ENCODE peak calls at places on chromosome 1, in five cellular contexts. V, T, Z, H and Y are unnamed samples. For H3K36me3, the result is how much of the 10 kb centered on the place peaks cover.

GRCh38 chr1:51976831-51977602 is 13.5 kb downstream of the RAB3B start:
- DNase-seq in V (no peak), T (no peak), Z (no peak), H (no peak), Y (no peak)

GRCh38 chr1:102733491-102734236 is 374.7 kb downstream of the COL11A1 start:
- DNase-seq in H (no peak), V (no peak), T (no peak), Z (no peak), Y (no peak)

GRCh38 chr1:226064168-226064815 is 1.8 kb downstream of the H3-3A start:
- DNase-seq in Z (no peak), H (no peak), V (no peak), T (no peak), Y (no peak)

GRCh38 chr1:104294259-104294658 is 544.6 kb downstream of the AMY1C start:
- DNase-seq in H (no peak), Z (no peak), V (no peak), T (no peak), Y (no peak)

GRCh38 chr1:9289090-9289534 is 3.6 kb upstream of the SPSB1 start:
- DNase-seq in H (peak), V (peak), T (peak), Z (peak), Y (peak)

GRCh38 chr1:29939086-29939485 is 702.8 kb downstream of the PTPRU start:
- DNase-seq in T (no peak), Z (no peak), H (no peak), V (peak), Y (no peak)

GRCh38 chr1:41855713-41856112 is 63.0 kb downstream of the HIVEP3 start:
- DNase-seq in V (no peak), T (no peak), H (no peak), Z (no peak), Y (no peak)

GRCh38 chr1:228366851-228367741 is 39.5 kb downstream of the TRIM11 start:
- DNase-seq in Z (no peak), T (peak), V (no peak), H (no peak), Y (peak)

GRCh38 chr1:7786785-7787184 is 2.7 kb downstream of the PER3 start:
- DNase-seq in Z (no peak), H (no peak), T (no peak), V (no peak), Y (no peak)
- H3K36me3 ChIP-seq in Z (under half), H (under half), T (under half), V (under half), Y (half or more)

DNA sequence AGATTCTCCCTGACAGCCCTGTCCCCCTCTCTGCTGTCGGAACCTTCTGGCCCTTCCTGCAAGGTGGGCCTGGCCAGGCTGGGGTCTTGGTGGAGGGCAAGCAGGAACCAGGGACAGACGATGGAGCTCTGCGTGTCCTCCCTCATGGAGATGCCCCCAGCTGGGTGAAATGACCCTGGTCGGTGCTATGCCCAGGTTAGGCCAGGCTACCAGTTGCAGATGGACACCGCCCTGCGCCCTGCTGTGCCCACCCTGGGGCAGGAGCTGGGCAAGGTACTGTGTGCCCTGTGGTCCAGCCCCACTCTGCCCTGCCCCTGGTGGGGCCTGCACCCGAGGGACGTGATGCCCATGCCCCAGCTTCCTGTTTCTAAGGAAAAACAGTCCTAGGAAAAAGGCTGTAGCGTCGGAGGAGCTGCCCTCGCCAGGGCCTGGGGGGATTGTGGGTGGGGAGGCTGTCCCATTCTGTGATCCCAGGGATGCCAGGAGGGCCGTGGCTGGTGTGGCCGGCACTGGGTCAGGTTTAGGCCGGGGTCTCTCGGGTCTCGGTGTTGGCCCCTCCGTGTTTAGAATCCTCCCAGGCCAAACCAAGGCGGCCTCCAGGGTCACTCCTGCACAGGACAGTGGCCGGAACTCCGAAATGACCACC is 77.6 kb downstream of the MORN1 start:
- DNase-seq in H (no peak), Z (no peak), T (no peak), V (no peak), Y (peak)
- H3K4me3 ChIP-seq in H (peak), Z (no peak), T (peak), V (peak), Y (peak)

GRCh38 chr1:112925015-112925414 is 31.0 kb downstream of the SLC16A1 start:
- DNase-seq in T (no peak), H (no peak), Z (no peak), V (no peak), Y (no peak)

GRCh38 chr1:112927462-112927971 is 28.5 kb downstream of the SLC16A1 start:
- DNase-seq in V (no peak), T (no peak), Z (no peak), H (no peak), Y (no peak)

GRCh38 chr1:112923956-112924349 is 32.0 kb downstream of the SLC16A1 start:
- DNase-seq in Z (no peak), H (no peak), T (no peak), V (no peak), Y (no peak)

GRCh38 chr1:112929979-112930378 is 26.0 kb downstream of the SLC16A1 start:
- DNase-seq in Z (no peak), T (no peak), H (no peak), V (no peak), Y (no peak)

GRCh38 chr1:112926858-112927257 is 29.1 kb downstream of the SLC16A1 start:
- DNase-seq in H (no peak), T (no peak), Z (no peak), V (no peak), Y (no peak)
- H3K36me3 ChIP-seq in H (under half), T (under half), Z (under half), V (under half), Y (under half)

DNA sequence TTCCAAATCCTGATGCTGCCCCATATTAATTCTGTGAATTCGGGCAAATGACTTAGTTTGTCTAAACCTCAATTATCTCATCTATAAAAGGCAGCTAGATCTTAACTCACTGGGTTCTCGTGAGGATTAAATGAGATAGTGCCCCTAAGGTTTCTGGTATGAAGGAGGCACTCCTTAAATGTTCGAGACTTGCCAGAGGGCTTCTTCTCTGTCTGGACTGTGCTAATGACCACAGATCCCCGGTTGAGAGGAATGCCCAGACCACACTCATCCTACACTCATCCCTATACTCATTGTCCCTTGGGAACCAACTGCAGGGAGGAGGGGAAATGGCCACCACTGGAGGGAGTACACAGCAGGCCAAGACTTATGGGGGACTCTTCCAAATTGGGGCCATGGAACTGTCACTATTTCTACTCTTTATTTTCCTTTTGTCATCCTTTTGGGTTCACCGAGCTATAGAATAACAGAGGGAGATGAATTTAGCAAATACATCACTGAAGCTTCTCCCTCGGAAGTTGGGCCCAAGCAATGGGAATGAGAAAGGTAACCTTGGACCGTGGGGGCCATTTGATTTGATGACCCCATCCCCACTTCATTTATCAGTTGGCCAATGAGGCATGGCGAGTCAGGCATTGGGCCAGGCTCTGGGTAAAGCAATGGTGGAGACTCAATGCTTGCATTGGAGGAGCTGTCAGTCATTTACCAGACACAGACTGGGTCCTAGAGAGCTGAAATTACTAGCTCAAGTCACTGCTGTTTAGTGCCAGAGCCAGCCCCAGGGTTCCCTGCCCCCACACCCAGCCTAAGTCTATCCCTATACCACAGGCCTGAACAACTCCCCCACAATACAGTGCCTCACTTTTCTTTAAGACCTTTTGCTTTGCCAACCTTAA is 5.1 kb downstream of the ATF3 start:
- DNase-seq in H (no peak), T (no peak), Z (no peak), V (no peak), Y (no peak)
- H3K4me3 ChIP-seq in H (no peak), T (no peak), Z (no peak), V (no peak), Y (no peak)

GRCh38 chr1:236837115-236837514 is 42.0 kb downstream of the MTR start:
- DNase-seq in H (no peak), V (no peak), T (no peak), Z (no peak), Y (no peak)

GRCh38 chr1:236835491-236835890 is 40.4 kb downstream of the MTR start:
- DNase-seq in T (no peak), H (no peak), V (no peak), Z (no peak), Y (no peak)

GRCh38 chr1:236837897-236838296 is 42.8 kb downstream of the MTR start:
- DNase-seq in H (no peak), Z (no peak), T (no peak), V (no peak), Y (no peak)

GRCh38 chr1:236833593-236833992 is 38.5 kb downstream of the MTR start:
- DNase-seq in H (no peak), Z (no peak), T (no peak), V (no peak), Y (no peak)

GRCh38 chr1:236836157-236836556 is 41.1 kb downstream of the MTR start:
- DNase-seq in H (no peak), T (no peak), Z (no peak), V (no peak), Y (no peak)
- H3K36me3 ChIP-seq in H (under half), T (half or more), Z (half or more), V (under half), Y (under half)

GRCh38 chr1:84584126-84584525 is 9.9 kb upstream of the CTBS start:
- DNase-seq in H (no peak), V (no peak), Z (no peak), T (no peak), Y (no peak)

GRCh38 chr1:84585803-84586202 is 11.6 kb upstream of the CTBS start:
- DNase-seq in T (no peak), H (no peak), V (no peak), Z (no peak), Y (no peak)

GRCh38 chr1:84582802-84583587 is 8.8 kb upstream of the CTBS start:
- DNase-seq in H (peak), Z (no peak), V (no peak), T (no peak), Y (no peak)

GRCh38 chr1:84581648-84582047 is 7.4 kb upstream of the CTBS start:
- DNase-seq in V (no peak), Z (no peak), T (no peak), H (no peak), Y (no peak)

DNA sequence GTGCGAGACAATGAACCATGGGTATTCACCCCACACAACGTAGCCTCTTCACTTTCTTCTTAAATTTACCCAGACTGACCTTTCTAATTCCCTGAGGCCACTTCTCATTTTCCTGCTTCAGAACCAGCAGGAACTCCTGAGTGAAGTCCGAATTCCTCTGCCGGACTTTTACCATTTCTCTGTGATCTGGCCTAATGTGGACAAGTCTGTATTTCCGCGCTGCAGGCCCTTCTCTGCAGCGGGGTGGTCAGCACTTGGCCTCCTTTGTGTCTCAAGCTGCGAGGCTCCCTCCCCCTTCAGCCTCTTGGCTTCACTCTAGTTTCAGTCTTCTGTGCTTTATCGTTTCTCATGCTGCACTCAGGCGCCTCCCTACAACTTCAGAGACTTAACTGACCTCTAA is 9.4 kb upstream of the CTBS start:
- DNase-seq in T (no peak), Z (no peak), H (peak), V (no peak), Y (no peak)
- H3K4me3 ChIP-seq in T (peak), Z (no peak), H (peak), V (no peak), Y (no peak)

GRCh38 chr1:207069059-207069458 is 16.0 kb downstream of the PFKFB2 start:
- DNase-seq in H (no peak), Z (no peak), V (no peak), T (no peak), Y (no peak)
- H3K36me3 ChIP-seq in H (under half), Z (under half), V (under half), T (half or more), Y (under half)

DNA sequence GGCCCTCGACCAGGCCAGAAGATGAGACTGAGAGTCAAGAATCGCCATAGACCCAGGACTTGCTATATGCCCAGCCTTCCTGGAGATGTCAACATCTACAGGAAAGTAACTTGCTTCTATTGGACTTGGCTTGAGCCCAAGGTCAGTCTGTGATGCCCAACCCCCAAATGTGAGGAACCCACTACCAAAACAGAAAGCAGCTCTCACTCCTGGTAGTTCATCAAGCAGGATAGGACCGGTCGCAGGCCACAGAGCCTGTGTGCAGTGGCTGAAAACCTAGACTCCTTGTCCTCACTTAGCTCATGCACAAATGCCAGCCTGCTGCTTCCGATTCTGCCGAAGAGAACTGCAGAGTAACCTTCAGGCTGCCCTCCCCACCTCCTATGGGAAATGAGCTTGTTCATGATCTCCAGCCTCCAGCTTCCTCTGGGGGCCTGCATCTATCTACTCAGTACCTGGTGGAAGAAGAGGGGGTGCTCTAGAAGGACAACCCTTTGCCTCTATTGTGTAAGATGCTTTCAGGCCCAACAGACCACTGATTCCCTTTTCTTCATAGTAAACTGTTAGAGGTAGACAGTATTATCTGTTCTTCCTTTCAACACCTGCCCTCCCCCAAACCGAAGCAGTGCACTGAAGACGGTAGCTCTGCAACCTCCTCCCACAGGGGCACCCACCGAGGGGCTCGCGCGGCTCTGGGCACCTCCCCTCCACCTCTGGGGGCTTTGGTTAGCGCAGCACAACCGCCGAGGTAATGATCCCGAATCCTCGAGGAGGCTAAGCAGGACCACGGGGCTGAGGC is 1.3 kb downstream of the ACOT7 start:
- DNase-seq in T (no peak), H (no peak), Z (no peak), V (no peak), Y (no peak)
- H3K4me3 ChIP-seq in T (peak), H (peak), Z (peak), V (peak), Y (peak)

DNA sequence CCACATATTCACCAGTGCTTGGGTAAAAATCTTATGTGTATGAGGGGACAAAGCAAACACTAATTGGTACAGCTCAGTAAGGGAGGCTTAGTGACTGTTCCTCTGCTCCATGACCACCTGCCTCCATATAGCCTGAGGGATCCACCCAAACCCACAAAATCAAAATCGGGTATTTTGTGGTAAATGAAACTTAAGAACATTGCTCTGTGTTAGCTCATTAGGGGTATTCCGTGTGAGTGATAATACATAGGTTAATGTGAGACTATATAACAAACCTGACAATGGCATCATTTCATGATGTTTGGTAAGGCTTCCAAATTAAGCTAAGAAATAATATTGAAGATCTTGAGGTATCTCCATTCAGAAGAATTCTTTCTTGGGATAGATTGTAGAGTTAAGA is 25.8 kb downstream of the COL9A2 start:
- DNase-seq in Z (no peak), T (no peak), V (no peak), H (no peak), Y (no peak)
- H3K36me3 ChIP-seq in Z (under half), T (half or more), V (under half), H (under half), Y (under half)